ENCODE peak calls at places on chromosomes 2 and 18, in four cellular contexts. K is Peyer's patch, T is heart left ventricle, Q is ovary. V is an unnamed sample. For H3K27me3, the result is how much of the 10 kb centered on the place peaks cover.

GRCh38 chr2:181742908-181743722 is 62.8 kb upstream of the NEUROD1 start:
- DNase-seq in K (no peak), T (peak), Q (no peak), V (peak)

GRCh38 chr2:32291746-32292145 is 14.0 kb downstream of the YIPF4 start:
- DNase-seq in K (no peak), T (no peak), Q (no peak), V (no peak)

GRCh38 chr2:231104115-231104713 is 20.6 kb downstream of the HTR2B start:
- DNase-seq in K (peak), T (peak), Q (peak), V (peak)

GRCh38 chr2:217900780-217901360 is 101.9 kb downstream of the TNS1 start:
- DNase-seq in K (no peak), T (no peak), Q (no peak), V (no peak)

GRCh38 chr2:56812432-56812831 is 628.6 kb downstream of the CCDC85A start:
- DNase-seq in K (no peak), T (no peak), Q (no peak), V (no peak)

GRCh38 chr2:47218066-47218581 is 63.0 kb upstream of the STPG4 start:
- DNase-seq in K (no peak), T (no peak), Q (no peak), V (no peak)

GRCh38 chr2:39059366-39059952 is 61.4 kb downstream of the SOS1 start:
- DNase-seq in K (no peak), T (no peak), Q (no peak), V (no peak)

GRCh38 chr2:79083846-79084376 is 3.9 kb downstream of the REG1B start:
- DNase-seq in K (no peak), T (no peak), Q (no peak), V (no peak)

GRCh38 chr2:65453916-65454315 is 21.5 kb upstream of the SPRED2 start:
- DNase-seq in K (no peak), T (no peak), Q (no peak), V (no peak)

GRCh38 chr2:73128841-73129535 is 16.2 kb upstream of the RAB11FIP5 start:
- DNase-seq in K (no peak), T (no peak), Q (no peak), V (no peak)

GRCh38 chr2:234189786-234190185 is 139.3 kb downstream of the SPP2 start:
- DNase-seq in K (no peak), T (no peak), Q (no peak), V (no peak)

GRCh38 chr18:63073481-63073880 is 246.1 kb downstream of the BCL2 start:
- DNase-seq in K (no peak), T (no peak), Q (no peak), V (no peak)

DNA sequence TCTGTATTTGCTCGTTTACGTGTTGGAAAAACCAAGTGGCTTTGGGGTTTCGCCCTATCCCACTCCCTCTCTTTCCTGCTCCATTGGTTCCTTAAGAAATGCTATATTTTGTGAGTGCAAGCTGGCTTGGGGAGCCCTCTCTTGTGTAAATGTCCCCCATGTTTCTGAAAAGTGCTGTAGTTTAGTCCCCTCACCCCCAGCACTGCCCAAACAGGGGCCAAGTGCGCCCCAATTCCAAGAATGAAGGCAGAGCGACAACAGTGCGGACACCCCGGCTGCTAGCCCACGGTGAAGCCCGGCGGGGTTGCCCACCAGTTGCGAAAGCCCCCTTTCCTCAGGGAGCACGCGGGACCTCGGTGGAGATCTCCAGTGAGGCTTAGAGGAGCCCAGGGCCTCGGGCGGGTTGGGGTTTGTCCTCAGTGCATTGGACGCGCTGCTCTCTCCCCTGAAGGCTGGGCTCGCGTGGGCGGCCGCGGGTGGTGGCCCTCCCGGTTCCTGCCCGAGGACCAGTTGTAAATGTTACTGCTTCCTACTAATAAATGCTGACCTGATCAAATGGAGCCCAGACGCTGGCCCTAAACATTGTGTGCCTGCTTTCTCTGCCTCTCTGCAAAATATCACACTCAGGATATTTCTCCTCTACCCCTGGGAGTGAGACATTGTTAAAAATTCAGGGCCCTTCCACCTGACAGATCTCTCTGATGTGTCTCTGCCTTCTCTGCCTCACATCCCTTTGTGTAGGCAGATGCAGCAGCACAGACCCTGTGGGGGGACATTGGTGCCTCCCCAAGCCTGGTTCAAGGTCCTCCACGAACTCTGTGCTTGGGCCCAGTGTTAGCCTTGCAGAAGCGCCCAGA is 2.1 kb downstream of the HOXD9 start:
- DNase-seq in K (no peak), T (no peak), Q (peak), V (no peak)
- H3K27me3 ChIP-seq in K (under half), T (half or more), Q (under half), V (half or more)

DNA sequence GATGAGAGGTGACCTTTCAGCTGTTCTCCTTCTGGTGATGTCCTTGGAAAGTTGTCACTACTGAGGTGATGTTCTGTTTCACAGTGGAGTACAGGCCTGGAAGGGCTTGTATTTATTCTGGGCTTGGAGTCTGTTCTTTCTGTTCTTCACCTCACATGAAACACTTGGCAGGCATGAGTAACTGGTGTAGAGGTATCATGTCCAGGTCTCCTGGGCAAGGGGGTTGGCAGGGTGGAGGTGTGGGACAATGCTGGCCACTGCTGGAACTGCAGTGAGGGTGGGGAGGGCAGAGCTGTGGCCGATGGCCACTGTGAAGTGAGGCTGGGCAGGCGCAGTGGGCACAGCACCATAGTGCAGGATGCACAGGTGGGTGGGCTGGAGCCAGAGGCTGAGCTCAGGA is 35.4 kb downstream of the PLEKHB2 start:
- DNase-seq in K (no peak), T (no peak), Q (no peak), V (no peak)
- TF ChIP-seq CTCF in K (no peak), T (no peak), Q (no peak), V (no peak)

GRCh38 chr2:218996937-218997336 is 3.7 kb upstream of the CRYBA2 start:
- DNase-seq in K (no peak), T (no peak), Q (no peak), V (no peak)

GRCh38 chr2:218999881-219000568 is 6.8 kb upstream of the CRYBA2 start:
- DNase-seq in K (no peak), T (no peak), Q (no peak), V (peak)

GRCh38 chr2:218999021-218999880 is 6.0 kb upstream of the CRYBA2 start:
- DNase-seq in K (no peak), T (no peak), Q (no peak), V (peak)

GRCh38 chr2:218997730-218998129 is 4.5 kb upstream of the CRYBA2 start:
- DNase-seq in K (no peak), T (no peak), Q (no peak), V (no peak)

GRCh38 chr2:218998414-218999002 is 5.3 kb upstream of the CRYBA2 start:
- DNase-seq in K (no peak), T (no peak), Q (no peak), V (no peak)
- H3K27me3 ChIP-seq in K (under half), T (half or more), Q (under half), V (under half)

DNA sequence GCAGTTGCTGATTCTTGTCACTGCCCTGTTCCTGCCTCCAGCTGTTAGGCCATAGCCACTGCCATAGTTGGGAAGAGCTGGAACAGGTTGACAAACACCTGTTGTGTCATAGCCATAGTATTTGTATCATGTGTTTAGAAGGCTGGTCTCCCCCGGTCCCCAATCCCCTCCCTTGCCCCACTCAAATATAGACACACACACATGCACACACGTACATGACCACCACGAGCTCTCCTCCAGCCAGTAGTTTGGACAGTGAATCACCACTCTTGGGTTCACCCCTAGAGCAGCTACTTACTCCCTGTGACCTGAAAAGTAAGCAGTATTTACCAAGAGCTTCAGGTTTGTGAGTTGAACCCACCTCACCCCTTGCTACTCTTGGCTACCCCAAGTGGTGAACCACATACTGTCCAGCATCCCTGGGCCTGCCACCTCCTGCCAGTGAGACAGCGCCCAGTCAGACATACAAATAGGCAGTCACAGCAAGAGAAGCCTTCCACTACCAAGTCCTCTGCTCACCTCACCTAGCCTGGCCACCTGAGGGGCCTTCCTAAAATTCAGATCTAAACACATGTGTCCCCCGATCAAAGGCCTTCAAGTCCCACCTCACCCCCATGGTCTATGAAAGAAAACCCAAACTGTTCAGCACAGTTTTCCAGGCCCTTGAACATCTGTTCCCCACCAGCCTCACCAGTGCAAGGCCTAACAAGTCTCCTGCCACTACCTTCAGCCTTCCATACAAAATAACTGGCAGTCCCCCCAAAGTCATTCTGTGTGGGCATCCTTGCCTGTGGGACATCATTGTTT is 7.1 kb downstream of the PCBP1 start:
- DNase-seq in K (no peak), T (no peak), Q (peak), V (no peak)
- TF ChIP-seq CTCF in K (no peak), T (no peak), Q (no peak), V (no peak)

DNA sequence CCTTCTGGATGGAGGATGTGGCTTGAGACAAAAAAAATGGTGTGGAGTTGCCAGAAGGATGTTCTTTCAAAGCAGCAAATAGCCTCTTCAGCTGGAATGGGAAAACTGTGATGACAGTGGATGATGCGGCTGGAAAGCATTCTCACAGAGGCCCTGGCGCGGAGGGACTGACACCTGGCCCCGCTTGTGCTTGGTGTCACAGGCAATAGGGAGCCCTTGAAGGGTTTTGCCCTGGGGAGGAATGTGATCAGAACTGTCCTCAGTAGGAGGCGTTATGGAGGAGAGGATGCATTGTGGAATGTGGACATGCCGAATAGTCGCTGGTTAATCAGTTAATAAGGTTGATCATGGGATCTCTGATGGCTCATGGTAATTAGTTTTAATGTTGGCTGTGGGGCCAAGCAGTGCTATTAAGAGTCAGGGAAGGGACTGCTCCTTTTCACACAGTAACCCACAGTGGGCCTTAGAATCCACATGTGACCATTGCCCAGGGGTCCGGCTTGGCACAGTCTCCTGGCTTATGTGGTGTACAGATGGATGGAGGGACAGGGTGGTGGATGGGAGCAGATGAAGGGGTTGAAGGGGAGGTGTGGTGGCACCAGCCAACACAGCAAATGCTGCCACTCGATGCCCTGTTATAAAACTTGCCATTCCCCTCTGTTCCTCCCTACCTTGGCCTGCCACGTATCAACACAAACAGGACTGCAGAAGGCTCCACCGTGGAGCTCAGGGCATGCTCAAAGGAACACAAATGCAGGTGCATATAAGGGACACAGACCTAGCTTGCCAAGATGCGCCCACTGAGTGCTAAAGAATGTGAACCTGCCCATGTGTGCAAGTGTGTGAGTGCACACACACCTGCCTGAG is 71.7 kb downstream of the CIB4 start:
- DNase-seq in K (no peak), T (no peak), Q (no peak), V (no peak)
- H3K27me3 ChIP-seq in K (under half), T (under half), Q (under half), V (under half)

DNA sequence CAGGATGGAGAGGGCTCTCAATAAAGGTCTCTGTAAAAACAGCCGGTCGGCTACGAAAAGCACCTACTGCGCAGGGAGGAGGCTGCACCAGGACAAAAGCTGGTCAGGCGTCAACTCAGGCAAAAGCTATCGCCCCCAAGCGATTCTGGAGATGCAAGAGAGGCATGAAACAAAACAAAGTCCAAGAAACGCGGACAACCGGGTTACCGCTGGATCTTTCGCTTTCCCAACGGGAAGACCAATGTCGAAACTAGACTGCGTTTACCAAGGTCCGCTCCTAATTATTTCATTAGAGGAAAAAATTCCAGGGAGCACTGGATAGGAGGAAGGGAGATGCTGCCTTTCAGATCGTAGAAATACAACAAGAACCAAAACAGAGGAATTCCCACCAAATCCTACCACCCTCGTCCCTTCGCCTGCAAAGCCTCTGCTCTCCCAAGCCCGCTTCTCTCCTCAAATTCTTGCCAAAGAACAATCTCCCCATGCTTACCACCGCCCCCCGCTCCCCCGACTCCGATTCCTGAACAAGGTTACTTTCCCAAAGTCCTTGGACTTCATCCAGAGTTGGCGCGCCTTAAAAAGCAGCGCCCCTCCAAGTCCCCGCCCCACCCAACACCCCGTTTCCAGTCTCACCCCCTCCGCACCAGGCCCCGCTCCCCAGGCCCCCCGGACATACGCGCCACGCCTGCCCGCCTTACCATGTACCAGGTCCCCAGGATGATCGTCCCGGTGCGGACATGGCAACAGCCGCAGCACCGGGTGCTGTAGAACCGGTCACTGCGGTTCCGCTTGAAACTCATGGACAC is 513 bp downstream of the LAPTM4A start:
- DNase-seq in K (peak), T (peak), Q (peak), V (peak)
- TF ChIP-seq CTCF in K (no peak), T (peak), Q (no peak), V (peak)

GRCh38 chr2:120874876-120875275 is 139.2 kb downstream of the GLI2 start:
- DNase-seq in K (no peak), T (no peak), Q (no peak), V (no peak)
- H3K27me3 ChIP-seq in K (under half), T (under half), Q (under half), V (under half)

GRCh38 chr2:98412751-98413445 is 31.8 kb upstream of the INPP4A start:
- DNase-seq in K (peak), T (peak), Q (no peak), V (peak)
- TF ChIP-seq CTCF in K (peak), T (peak), Q (peak), V (peak)

DNA sequence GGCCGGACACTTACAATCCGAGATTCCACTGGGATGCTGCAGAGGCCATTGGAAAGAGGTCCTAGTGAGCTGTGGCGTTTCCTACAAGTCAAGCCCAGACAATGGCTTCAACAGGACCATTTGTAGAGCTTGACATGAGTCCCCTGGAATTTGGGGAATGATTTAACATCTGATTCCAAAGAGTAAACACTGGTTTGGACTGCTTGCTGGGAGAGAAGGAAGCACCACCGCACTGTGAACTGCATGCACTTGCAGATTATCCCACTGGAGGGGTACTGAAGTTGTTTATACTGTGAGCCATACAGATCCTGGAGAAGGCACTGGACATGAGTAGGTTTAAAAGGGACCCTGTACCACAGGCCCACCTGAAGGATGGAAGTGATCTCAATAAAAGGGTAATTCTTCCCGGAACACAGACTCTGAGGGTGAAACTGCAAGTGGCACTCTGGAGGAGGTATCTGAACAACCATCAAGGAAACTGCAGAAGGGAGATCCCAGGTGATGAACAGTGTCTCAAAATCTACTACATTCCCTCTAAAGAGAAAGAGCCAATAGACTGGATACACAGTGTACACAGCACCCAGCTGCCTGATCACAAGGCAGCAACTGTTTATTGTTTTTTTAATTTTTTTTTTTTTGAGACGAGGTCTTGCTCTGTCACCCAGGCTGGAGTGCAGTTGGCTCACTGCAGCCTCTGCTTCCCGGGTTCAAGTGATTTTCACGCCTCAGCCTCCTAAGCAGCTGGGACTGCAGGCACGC is 4.3 kb upstream of the RAB6C start:
- DNase-seq in K (no peak), T (no peak), Q (no peak), V (no peak)
- H3K27me3 ChIP-seq in K (under half), T (under half), Q (under half), V (under half)

V was measured in WERI-Rb-1.